ENCODE peak calls at places on chromosomes 12 and 14, in five cellular contexts. I is A549, W is transverse colon, P is H1, B is upper lobe of left lung. Q is an unnamed sample. For H3K4me1, the result is how much of the 10 kb centered on the place peaks cover.

GRCh38 chr12:76450690-76451089 is 102.5 kb upstream of the BBS10 start:
- DNase-seq in I (peak), W (no peak), P (no peak), B (no peak), Q (no peak)

GRCh38 chr12:47777741-47778558 is 4.9 kb downstream of the SLC48A1 start:
- DNase-seq in I (no peak), W (no peak), P (no peak), B (no peak), Q (no peak)

GRCh38 chr12:47717443-47718193 is 7.7 kb downstream of the ENDOU start:
- DNase-seq in I (peak), W (peak), P (peak), B (peak), Q (no peak)

GRCh38 chr12:104944252-104944651 is 13.8 kb downstream of the SLC41A2 start:
- DNase-seq in I (no peak), W (no peak), P (no peak), B (no peak), Q (no peak)

GRCh38 chr14:30988509-30988908 is 36.9 kb upstream of the AP4S1 start:
- DNase-seq in I (no peak), W (no peak), P (no peak), B (no peak), Q (no peak)

GRCh38 chr14:51750542-51750941 is 98.8 kb downstream of the FRMD6 start:
- DNase-seq in I (no peak), W (no peak), P (peak), B (no peak), Q (no peak)

GRCh38 chr12:103642240-103642864 is 55.3 kb downstream of the STAB2 start:
- DNase-seq in I (no peak), W (no peak), P (no peak), B (no peak), Q (no peak)

GRCh38 chr12:67506739-67507138 is 141.8 kb upstream of the DYRK2 start:
- DNase-seq in I (no peak), W (no peak), P (no peak), B (no peak), Q (no peak)

GRCh38 chr14:54133896-54134295 is 177.3 kb upstream of the BMP4 start:
- DNase-seq in I (peak), W (no peak), P (no peak), B (no peak), Q (no peak)

GRCh38 chr12:63894132-63894531 is 49.6 kb downstream of the SRGAP1 start:
- DNase-seq in I (no peak), W (no peak), P (no peak), B (no peak), Q (no peak)

GRCh38 chr12:66049538-66050282 is 80.8 kb downstream of the LLPH start:
- DNase-seq in I (no peak), W (no peak), P (no peak), B (no peak), Q (no peak)

GRCh38 chr12:95460105-95460504 is 13.8 kb upstream of the METAP2 start:
- DNase-seq in I (no peak), W (no peak), P (no peak), B (no peak), Q (no peak)

GRCh38 chr12:45183263-45183662 is 32.6 kb upstream of the ANO6 start:
- DNase-seq in I (peak), W (no peak), P (no peak), B (no peak), Q (no peak)

GRCh38 chr12:12976366-12976765 is 23.7 kb downstream of the HEBP1 start:
- DNase-seq in I (peak), W (no peak), P (no peak), B (no peak), Q (no peak)

GRCh38 chr12:124506145-124506831 is 61.1 kb downstream of the NCOR2 start:
- DNase-seq in I (no peak), W (peak), P (no peak), B (peak), Q (peak)

GRCh38 chr12:124506832-124507153 is 60.6 kb downstream of the NCOR2 start:
- DNase-seq in I (no peak), W (no peak), P (no peak), B (no peak), Q (no peak)

GRCh38 chr12:124508323-124509096 is 58.9 kb downstream of the NCOR2 start:
- DNase-seq in I (no peak), W (no peak), P (no peak), B (no peak), Q (no peak)

GRCh38 chr12:124509300-124509675 is 58.1 kb downstream of the NCOR2 start:
- DNase-seq in I (no peak), W (no peak), P (no peak), B (no peak), Q (no peak)

DNA sequence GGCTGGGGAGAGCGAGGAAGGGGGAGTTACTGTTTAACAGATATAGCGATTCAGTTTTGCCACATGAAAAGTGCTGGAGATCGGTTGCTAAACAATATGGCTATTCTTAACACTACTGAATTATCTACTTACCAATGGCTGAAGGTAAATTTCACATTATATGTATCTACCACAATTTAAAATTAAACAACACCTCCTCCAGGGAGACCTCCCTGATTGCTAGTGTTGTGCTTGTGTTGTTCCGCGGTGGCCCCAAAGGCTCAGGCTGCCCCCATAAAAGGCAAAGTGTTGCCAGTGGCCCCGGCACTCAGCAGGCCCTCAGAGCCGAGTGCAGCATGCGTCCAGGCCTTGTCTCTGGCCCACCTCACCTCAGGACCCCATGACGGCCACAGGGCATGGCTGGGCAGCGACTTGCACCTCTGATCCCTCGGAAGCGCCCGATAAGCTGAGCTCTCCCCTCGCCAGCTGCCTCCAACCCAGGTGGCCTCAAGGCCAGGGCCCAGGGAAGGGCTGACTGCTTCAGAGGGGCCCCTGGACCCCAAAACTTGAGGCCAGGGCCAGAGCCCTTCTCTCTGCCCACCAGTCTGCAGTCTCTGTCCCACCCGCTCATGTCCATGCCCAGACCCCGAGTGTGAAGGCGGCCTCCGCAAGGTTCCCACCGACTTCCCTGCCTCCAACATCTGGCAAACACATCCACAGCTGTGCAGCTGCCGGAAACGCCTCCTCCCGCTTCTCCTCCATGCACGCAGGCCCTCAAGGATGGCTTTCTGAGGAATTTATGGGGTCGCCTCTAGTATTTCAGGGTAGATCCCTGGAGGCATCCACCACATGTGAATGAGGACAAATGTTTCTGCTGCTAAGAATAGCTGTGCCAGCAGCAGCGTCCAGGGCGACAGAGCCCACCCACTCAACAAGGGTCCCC is 60.0 kb downstream of the NCOR2 start:
- DNase-seq in I (no peak), W (no peak), P (no peak), B (no peak), Q (no peak)
- H3K4me1 ChIP-seq in I (under half), W (half or more), P (half or more), B (half or more), Q (half or more)

DNA sequence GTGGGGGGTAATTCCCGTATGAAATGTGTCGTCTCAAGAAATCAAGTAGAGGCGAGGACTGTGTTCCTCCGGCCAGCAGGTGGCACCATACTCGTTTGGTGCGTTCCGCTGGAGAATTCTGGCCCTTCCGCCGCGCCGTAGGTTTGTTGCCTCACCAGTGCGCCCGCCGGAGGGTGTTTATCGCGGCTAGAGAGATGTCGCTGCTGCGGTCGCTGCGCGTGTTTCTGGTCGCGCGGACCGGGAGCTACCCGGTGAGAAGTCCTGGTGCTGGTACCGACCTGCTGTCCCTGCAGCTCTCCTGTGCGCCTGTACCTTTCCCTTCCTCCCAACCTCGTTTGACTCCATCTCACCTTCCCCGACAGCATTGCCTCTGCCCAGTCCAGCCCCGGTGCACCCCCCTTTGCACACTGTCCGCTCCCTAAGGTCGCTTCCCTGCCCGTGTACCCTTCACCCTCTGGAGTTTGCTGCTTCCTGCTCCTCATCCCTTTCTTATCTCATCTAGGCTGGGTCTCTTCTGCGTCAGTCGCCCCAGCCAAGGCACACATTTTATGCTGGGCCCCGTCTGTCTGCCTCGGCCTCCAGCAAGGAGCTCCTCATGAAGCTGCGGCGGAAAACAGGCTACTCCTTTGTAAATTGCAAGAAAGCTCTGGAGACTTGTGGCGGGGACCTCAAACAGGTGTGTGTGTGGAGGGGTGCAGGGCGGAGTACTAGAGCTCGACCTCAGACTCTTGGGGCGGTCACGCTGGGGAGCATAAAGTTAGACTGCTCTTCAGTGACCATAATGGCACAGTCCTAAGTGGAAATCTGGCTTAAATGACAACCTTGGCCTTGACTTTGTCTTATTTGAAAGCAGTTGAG is at the start of gene TSFM:
- DNase-seq in I (peak), W (peak), P (peak), B (peak), Q (peak)
- TF ChIP-seq EP300 in I (no peak), W (no peak), P (no peak), B (peak), Q (no peak)

GRCh38 chr12:50505386-50505827 is 622 bp downstream of the DIP2B start:
- DNase-seq in I (no peak), W (peak), P (no peak), B (no peak), Q (no peak)
- TF ChIP-seq POLR2A in I (no peak), W (no peak), P (no peak), B (no peak), Q (no peak)

GRCh38 chr12:55721601-55722213 is 1.5 kb downstream of the RDH5 start:
- DNase-seq in I (no peak), W (no peak), P (no peak), B (no peak), Q (no peak)
- H3K4me1 ChIP-seq in I (half or more), W (half or more), P (under half), B (under half), Q (half or more)

GRCh38 chr14:88613552-88614010 is 50.7 kb downstream of the ZC3H14 start:
- DNase-seq in I (no peak), W (no peak), P (no peak), B (no peak), Q (no peak)
- TF ChIP-seq EP300 in I (no peak), W (no peak), P (no peak), B (no peak), Q (no peak)

GRCh38 chr12:60845696-60846095 is 1249.9 kb downstream of the SLC16A7 start:
- DNase-seq in I (no peak), W (no peak), P (no peak), B (no peak), Q (no peak)

GRCh38 chr12:60847281-60847680 is 1251.5 kb downstream of the SLC16A7 start:
- DNase-seq in I (no peak), W (no peak), P (no peak), B (no peak), Q (no peak)

GRCh38 chr12:60844875-60845274 is 1249.0 kb downstream of the SLC16A7 start:
- DNase-seq in I (no peak), W (no peak), P (no peak), B (no peak), Q (no peak)

GRCh38 chr12:60836651-60837050 is 1240.8 kb downstream of the SLC16A7 start:
- DNase-seq in I (no peak), W (no peak), P (no peak), B (no peak), Q (no peak)

DNA sequence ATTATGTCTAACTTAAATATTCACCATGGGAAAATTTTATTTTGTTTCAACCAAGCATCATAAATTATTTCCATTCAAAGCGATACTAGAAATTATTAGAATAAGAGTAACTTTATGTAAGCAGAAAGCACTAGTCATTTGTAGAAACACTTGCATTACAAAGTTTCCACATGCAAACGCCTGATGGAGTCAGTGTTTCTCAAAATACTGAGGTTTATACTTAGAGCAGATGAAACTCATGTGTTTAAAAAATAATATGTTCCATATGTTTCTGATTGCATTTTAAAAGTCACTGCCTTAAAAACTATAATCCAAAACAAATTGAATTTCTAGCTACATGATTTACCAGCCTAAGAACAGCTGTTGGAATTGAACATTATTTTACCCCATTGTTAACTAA is 1246.3 kb downstream of the SLC16A7 start:
- DNase-seq in I (no peak), W (no peak), P (no peak), B (no peak), Q (no peak)
- TF ChIP-seq POLR2A in I (no peak), W (no peak), P (no peak), B (no peak), Q (no peak)

GRCh38 chr14:24956104-24956503 is 93.8 kb downstream of the STXBP6 start:
- DNase-seq in I (no peak), W (no peak), P (no peak), B (no peak), Q (no peak)
- H3K4me1 ChIP-seq in I (under half), W (under half), P (under half), B (under half), Q (under half)